ENCODE peak calls at places on chromosomes 4 and X, in nine cellular contexts. O is heart left ventricle, F is body of pancreas, N is esophagus squamous epithelium, Y is HepG2, P is prostate gland, G is testis, K is adrenal gland, U is ovary. Q is an unnamed sample.

GRCh38 chr4:75490155-75490554 is 24.0 kb downstream of the RCHY1 start:
- DNase-seq in O (no peak), F (no peak), N (no peak), Y (no peak), P (no peak), G (no peak), K (no peak), U (no peak), Q (no peak)

GRCh38 chr4:99408346-99408745 is 26.8 kb downstream of the ADH7 start:
- DNase-seq in O (no peak), F (peak; percentile 56), N (no peak), Y (no peak), P (no peak), G (no peak), K (no peak), U (no peak), Q (no peak)

GRCh38 chr4:84224522-84224921 is 274.6 kb downstream of the NKX6-1 start:
- DNase-seq in O (no peak), F (no peak), N (no peak), Y (no peak), P (no peak), G (no peak), K (no peak), U (no peak), Q (no peak)

GRCh38 chr4:67700119-67700873 is 659 bp downstream of the UBA6 start:
- DNase-seq in O (no peak), F (no peak), N (no peak), Y (no peak), P (no peak), G (no peak), K (no peak), U (no peak), Q (no peak)

GRCh38 chr4:176774852-176775251 is 17.9 kb downstream of the VEGFC start:
- DNase-seq in O (no peak), F (no peak), N (no peak), Y (no peak), P (no peak), G (no peak), K (no peak), U (no peak), Q (no peak)

GRCh38 chr4:158729716-158730559 is 6.7 kb upstream of the PPID start:
- DNase-seq in O (peak; percentile 66), F (peak; percentile 79), N (no peak), Y (peak; percentile 67), P (peak; percentile 69), G (peak; percentile 77), K (peak; percentile 60), U (peak; percentile 52), Q (peak; percentile 57)

GRCh38 chr4:176498857-176499256 is 179.1 kb downstream of the SPCS3 start:
- DNase-seq in O (no peak), F (no peak), N (no peak), Y (no peak), P (no peak), G (no peak), K (no peak), U (no peak), Q (no peak)

GRCh38 chr4:164138521-164138920 is 615.4 kb upstream of the SMIM31 start:
- DNase-seq in O (no peak), F (no peak), N (no peak), Y (no peak), P (no peak), G (no peak), K (no peak), U (no peak), Q (no peak)

GRCh38 chrX:133384454-133384853 is 30.8 kb downstream of the GPC4 start:
- DNase-seq in O (no peak), F (no peak), N (no peak), Y (no peak), P (no peak), G (no peak), K (no peak), U (no peak), Q (no peak)

GRCh38 chrX:133376422-133376821 is 38.9 kb downstream of the GPC4 start:
- DNase-seq in O (no peak), F (no peak), N (no peak), Y (no peak), P (no peak), G (no peak), K (no peak), U (no peak), Q (no peak)

GRCh38 chrX:133375558-133376340 is 39.5 kb downstream of the GPC4 start:
- DNase-seq in O (peak; percentile 5), F (no peak), N (no peak), Y (no peak), P (no peak), G (peak; percentile 35), K (no peak), U (peak; percentile 32), Q (no peak)

DNA sequence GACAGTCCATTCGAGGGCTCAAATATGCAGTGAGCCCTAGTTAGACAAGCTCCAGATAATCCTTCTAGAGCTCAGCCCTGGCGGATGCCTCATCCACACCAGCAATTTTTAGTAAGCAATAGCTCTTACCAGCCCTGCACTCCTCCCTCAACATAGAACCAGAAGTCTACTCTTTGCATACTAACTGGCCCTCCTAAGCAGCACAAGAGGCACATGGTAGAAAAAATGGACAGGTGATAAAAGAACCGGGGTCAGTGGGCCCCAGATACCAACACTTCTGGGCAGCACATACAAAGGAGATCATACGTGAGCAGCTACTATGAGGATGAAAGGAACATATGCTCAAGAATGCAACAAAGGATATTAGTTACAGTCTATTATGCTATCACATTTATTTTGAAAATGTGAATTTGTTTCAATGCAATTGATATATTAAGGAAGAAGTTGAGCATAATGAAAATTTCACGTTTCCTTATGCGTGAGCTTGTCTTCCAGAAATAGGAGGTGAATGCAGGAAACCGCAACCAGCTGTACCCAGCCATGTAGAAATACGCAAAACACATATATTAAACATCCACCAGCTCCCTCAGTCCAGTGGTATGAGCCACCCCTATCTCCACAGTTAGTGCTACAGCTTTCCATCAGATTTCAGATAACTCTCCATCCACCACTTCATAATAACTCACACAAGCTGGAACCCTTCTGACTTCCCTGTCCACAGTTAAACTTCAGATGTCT is 34.2 kb downstream of the GPC4 start:
- DNase-seq in O (no peak), F (no peak), N (no peak), Y (no peak), P (no peak), G (no peak), K (no peak), U (no peak), Q (no peak)
- H3K4me1 ChIP-seq in O (no peaks in the 10 kb centered on the region), F (peaks cover 23% of the 10 kb centered on the region), N (no peaks in the 10 kb centered on the region), Y (no peaks in the 10 kb centered on the region), P (no peaks in the 10 kb centered on the region), G (no peaks in the 10 kb centered on the region), K (no peaks in the 10 kb centered on the region), U (no peaks in the 10 kb centered on the region), Q (no peaks in the 10 kb centered on the region)

GRCh38 chr4:182918044-182918607 is 940 bp upstream of the DCTD start:
- DNase-seq in O (no peak), F (no peak), N (no peak), Y (no peak), P (no peak), G (no peak), K (no peak), U (no peak), Q (no peak)

GRCh38 chr4:182917182-182918043 is at the start of gene DCTD:
- DNase-seq in O (peak; percentile 86), F (peak; percentile 81), N (peak; percentile 26), Y (peak; percentile 65), P (peak; percentile 67), G (peak; percentile 82), K (peak; percentile 78), U (peak; percentile 82), Q (peak; percentile 40)

GRCh38 chr4:182914357-182914756 is 2.8 kb downstream of the DCTD start:
- DNase-seq in O (no peak), F (no peak), N (no peak), Y (no peak), P (no peak), G (no peak), K (no peak), U (no peak), Q (no peak)

GRCh38 chr4:182918791-182919302 is 1.7 kb upstream of the DCTD start:
- DNase-seq in O (no peak), F (no peak), N (no peak), Y (no peak), P (no peak), G (no peak), K (no peak), U (no peak), Q (no peak)

GRCh38 chr4:182916483-182917181 is 554 bp downstream of the DCTD start:
- DNase-seq in O (peak; percentile 70), F (peak; percentile 70), N (peak; percentile 38), Y (no peak), P (peak; percentile 20), G (peak; percentile 66), K (peak; percentile 55), U (peak; percentile 68), Q (peak; percentile 66)
- TF ChIP-seq POLR2A in O (no peak), F (peak; percentile 3), N (no peak), Y (no peak), P (no peak), G (no peak), K (peak; percentile 41), U (no peak), Q (no peak)

DNA sequence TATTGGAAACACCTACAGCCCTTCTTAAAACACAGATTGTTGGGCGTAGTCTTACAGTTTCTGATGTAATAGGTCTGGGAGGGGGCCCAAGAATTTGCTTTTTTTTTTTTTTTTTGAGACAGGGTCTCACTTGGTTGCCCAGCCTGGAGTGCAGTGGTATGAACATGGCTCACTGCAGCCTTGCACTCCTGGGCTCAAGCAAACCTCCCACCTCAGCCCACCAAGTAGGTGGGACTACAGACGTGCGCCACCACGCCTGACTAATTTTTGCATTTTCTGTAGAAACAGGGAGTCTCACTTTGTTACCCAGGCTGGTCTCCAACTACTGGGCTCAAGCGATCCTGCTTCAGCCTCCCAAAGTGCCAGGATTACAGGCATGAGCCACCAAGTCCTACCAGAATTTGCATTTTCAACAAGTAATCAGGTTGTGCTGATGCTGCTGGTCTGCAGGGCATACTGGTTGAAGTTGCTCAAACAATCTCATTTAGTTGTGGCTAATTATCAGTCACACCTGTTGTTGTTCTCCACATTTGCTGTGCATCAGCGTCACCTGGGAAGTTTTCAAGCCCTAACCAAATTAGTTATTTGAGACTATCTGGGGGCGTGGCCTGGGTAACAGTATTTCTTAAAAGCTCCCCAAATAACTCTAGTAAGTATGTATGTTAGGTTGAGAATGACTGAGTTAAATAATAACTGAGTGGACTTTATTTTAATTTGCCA is 13.9 kb downstream of the TMEM154 start:
- DNase-seq in O (no peak), F (no peak), N (no peak), Y (no peak), P (no peak), G (no peak), K (no peak), U (no peak), Q (no peak)
- H3K4me1 ChIP-seq in O (no peaks in the 10 kb centered on the region), F (no peaks in the 10 kb centered on the region), N (no peaks in the 10 kb centered on the region), Y (no peaks in the 10 kb centered on the region), P (no peaks in the 10 kb centered on the region), G (no peaks in the 10 kb centered on the region), K (no peaks in the 10 kb centered on the region), U (no peaks in the 10 kb centered on the region), Q (no peaks in the 10 kb centered on the region)

GRCh38 chr4:39453738-39454137 is 5.0 kb downstream of the RPL9 start:
- DNase-seq in O (no peak), F (no peak), N (no peak), Y (no peak), P (no peak), G (no peak), K (no peak), U (no peak), Q (no peak)

GRCh38 chr4:39452860-39453587 is 5.7 kb downstream of the RPL9 start:
- DNase-seq in O (no peak), F (no peak), N (no peak), Y (no peak), P (no peak), G (no peak), K (no peak), U (no peak), Q (no peak)

GRCh38 chr4:39455486-39455885 is 3.2 kb downstream of the RPL9 start:
- DNase-seq in O (no peak), F (no peak), N (no peak), Y (no peak), P (no peak), G (no peak), K (no peak), U (no peak), Q (no peak)

GRCh38 chr4:39456946-39457763 is 1.6 kb downstream of the RPL9 start:
- DNase-seq in O (no peak), F (no peak), N (no peak), Y (no peak), P (no peak), G (no peak), K (no peak), U (no peak), Q (no peak)

DNA sequence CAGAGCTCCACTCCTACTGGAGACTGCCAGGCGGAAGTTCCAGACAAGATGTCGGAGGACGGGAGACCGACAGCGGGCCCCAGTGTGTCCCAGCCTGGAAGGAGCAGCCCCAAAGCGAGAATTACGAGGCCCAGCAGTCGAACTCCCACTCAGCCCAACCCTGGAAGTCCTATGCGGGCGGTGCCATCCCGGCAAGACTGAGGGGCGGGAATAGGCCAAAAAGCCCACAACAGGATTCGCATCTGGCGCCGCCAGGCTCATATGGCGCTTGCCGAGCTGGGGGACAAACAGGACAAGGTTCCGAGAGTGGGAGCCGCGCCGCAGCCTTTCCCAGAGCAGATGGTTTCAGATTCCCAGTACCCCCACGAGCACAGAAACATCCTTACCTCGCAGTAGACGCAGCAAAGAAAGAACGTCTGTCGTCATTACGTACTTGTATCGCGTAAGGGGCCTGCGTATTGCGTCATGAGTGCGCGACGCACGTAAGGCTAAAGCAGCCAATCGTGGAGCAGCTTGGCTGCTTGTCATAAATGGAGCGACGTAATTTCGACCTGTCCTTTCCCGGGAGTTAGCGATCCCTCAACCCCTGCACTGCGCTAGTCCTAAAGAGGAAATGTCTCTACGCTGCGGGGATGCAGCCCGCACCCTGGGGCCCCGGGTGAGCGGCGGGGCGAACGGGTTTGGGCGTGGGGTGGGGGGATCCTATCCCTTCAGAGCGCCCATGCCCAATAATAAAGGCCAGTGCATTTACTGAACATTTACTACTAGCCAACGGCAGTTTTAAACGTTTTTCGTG is at the start of the genes LIAS and RPL9:
- DNase-seq in O (peak; percentile 94), F (peak; percentile 99), N (peak; percentile 74), Y (peak; percentile 96), P (peak; percentile 95), G (peak; percentile 97), K (peak; percentile 96), U (peak; percentile 98), Q (peak; percentile 97)
- TF ChIP-seq POLR2A in O (peak; percentile 87), F (peak; percentile 97), N (peak; percentile 91), Y (peak; percentile 97), P (peak; percentile 89), G (peak; percentile 78), K (peak; percentile 97), U (peak; percentile 98), Q (peak; percentile 87)